ENCODE peak calls at places on chromosomes 4 and X, in nine cellular contexts. N is Karpas-422; Q is activated naive CD4-positive, alpha-beta T cell treated with anti-CD3 and anti-CD28 coated beads, Interleukin-2, amount 50 U/mL, for 16 hours; Z is right cardiac atrium; R is activated T-cell treated with anti-CD3 and anti-CD28 coated beads, Interleukin-2, amount 50 U/mL, for 4 hours; X is HS-5; H is choroid plexus epithelial cell; O is islet precursor cell; Y is GOT3. P is an unnamed sample.

GRCh38 chrX:153381684-153382532 is 19.2 kb downstream of the PNMA6E start:
- DNase-seq in N (no peak), Q (peak), Z (no peak), R (no peak), X (peak), H (peak), O (no peak), Y (peak), P (peak)

GRCh38 chr4:90317785-90318184 is 190.6 kb downstream of the CCSER1 start:
- DNase-seq in N (no peak), Q (no peak), Z (no peak), R (no peak), X (peak), H (peak), O (no peak), Y (no peak), P (peak)

GRCh38 chr4:80336582-80336981 is 1.1 kb downstream of the CFAP299 start:
- DNase-seq in N (peak), Q (no peak), Z (no peak), R (no peak), X (no peak), H (peak), O (peak), Y (no peak), P (peak)

GRCh38 chr4:2260336-2261109 is 1.4 kb downstream of the MXD4 start:
- DNase-seq in N (no peak), Q (peak), Z (peak), R (peak), X (no peak), H (no peak), O (peak), Y (no peak), P (no peak)

GRCh38 chr4:155679343-155679742 is 12.7 kb downstream of the GUCY1A1 start:
- DNase-seq in N (peak), Q (no peak), Z (no peak), R (no peak), X (no peak), H (peak), O (peak), Y (no peak), P (no peak)

GRCh38 chr4:87848622-87849351 is 16.0 kb downstream of the MEPE start:
- DNase-seq in N (peak), Q (peak), Z (no peak), R (peak), X (no peak), H (peak), O (peak), Y (no peak), P (no peak)

GRCh38 chr4:181176306-181176705 is 1066.9 kb upstream of the TENM3 start:
- DNase-seq in N (no peak), Q (no peak), Z (no peak), R (no peak), X (peak), H (peak), O (no peak), Y (no peak), P (no peak)

GRCh38 chr4:70203601-70204000 is 8.1 kb downstream of the ODAM start:
- DNase-seq in N (no peak), Q (no peak), Z (no peak), R (no peak), X (no peak), H (no peak), O (no peak), Y (no peak), P (no peak)

GRCh38 chr4:85611661-85612060 is 136.7 kb downstream of the ARHGAP24 start:
- DNase-seq in N (no peak), Q (no peak), Z (no peak), R (no peak), X (no peak), H (no peak), O (no peak), Y (no peak), P (no peak)

GRCh38 chr4:146058531-146058930 is 117.0 kb upstream of the LSM6 start:
- DNase-seq in N (peak), Q (no peak), Z (no peak), R (no peak), X (no peak), H (no peak), O (no peak), Y (no peak), P (no peak)

GRCh38 chr4:52299120-52299519 is 248.0 kb downstream of the SPATA18 start:
- DNase-seq in N (no peak), Q (no peak), Z (peak), R (no peak), X (no peak), H (no peak), O (no peak), Y (no peak), P (no peak)

GRCh38 chr4:18111100-18111499 is 89.5 kb upstream of the LCORL start:
- DNase-seq in N (no peak), Q (no peak), Z (no peak), R (no peak), X (no peak), H (no peak), O (peak), Y (no peak), P (no peak)

GRCh38 chr4:158169516-158169915 is 3.3 kb downstream of the GASK1B start:
- DNase-seq in N (no peak), Q (no peak), Z (no peak), R (no peak), X (no peak), H (no peak), O (no peak), Y (no peak), P (no peak)

GRCh38 chr4:174544496-174544895 is 22.2 kb upstream of the HPGD start:
- DNase-seq in N (no peak), Q (no peak), Z (no peak), R (no peak), X (no peak), H (no peak), O (no peak), Y (no peak), P (no peak)

GRCh38 chr4:78379991-78380739 is 171.4 kb upstream of the ANXA3 start:
- DNase-seq in N (no peak), Q (no peak), Z (no peak), R (no peak), X (peak), H (peak), O (no peak), Y (no peak), P (peak)